ENCODE peak calls at places on chromosomes 7 and 10, in seven cellular contexts. One of them, this sample, is unnamed.

GRCh38 chr7:137978464-137979237 is 23.2 kb downstream of the CREB3L2 start:
- DNase-seq in prostate gland: no peak
- DNase-seq in Daoy: peak
- DNase-seq in CD4-positive, CD25-positive, alpha-beta regulatory T cell: no peak
- DNase-seq in kidney epithelial cell: peak
- DNase-seq in T-cell: no peak
- DNase-seq in nucleus accumbens: no peak
- DNase-seq in this sample: no peak

GRCh38 chr7:108442039-108442568 is 14.1 kb downstream of the NRCAM start:
- DNase-seq in kidney epithelial cell: peak
- DNase-seq in CD4-positive, CD25-positive, alpha-beta regulatory T cell: no peak
- DNase-seq in Daoy: peak
- DNase-seq in prostate gland: no peak
- DNase-seq in nucleus accumbens: no peak
- DNase-seq in T-cell: no peak
- DNase-seq in this sample: no peak

GRCh38 chr10:97731346-97732051 is 5.4 kb upstream of the ZFYVE27 start:
- DNase-seq in kidney epithelial cell: no peak
- DNase-seq in CD4-positive, CD25-positive, alpha-beta regulatory T cell: peak
- DNase-seq in prostate gland: peak
- DNase-seq in Daoy: peak
- DNase-seq in T-cell: no peak
- DNase-seq in nucleus accumbens: peak
- DNase-seq in this sample: no peak

GRCh38 chr7:155257482-155258232 is 40.0 kb upstream of the INSIG1 start:
- DNase-seq in prostate gland: peak
- DNase-seq in CD4-positive, CD25-positive, alpha-beta regulatory T cell: no peak
- DNase-seq in T-cell: no peak
- DNase-seq in Daoy: peak
- DNase-seq in kidney epithelial cell: no peak
- DNase-seq in nucleus accumbens: no peak
- DNase-seq in this sample: peak

GRCh38 chr10:70832852-70833542 is 17.2 kb downstream of the SGPL1 start:
- DNase-seq in Daoy: peak
- DNase-seq in nucleus accumbens: no peak
- DNase-seq in T-cell: no peak
- DNase-seq in CD4-positive, CD25-positive, alpha-beta regulatory T cell: no peak
- DNase-seq in prostate gland: no peak
- DNase-seq in kidney epithelial cell: peak
- DNase-seq in this sample: no peak

GRCh38 chr10:22386396-22386928 is 41.2 kb downstream of the SPAG6 start:
- DNase-seq in Daoy: no peak
- DNase-seq in nucleus accumbens: no peak
- DNase-seq in CD4-positive, CD25-positive, alpha-beta regulatory T cell: no peak
- DNase-seq in prostate gland: no peak
- DNase-seq in kidney epithelial cell: no peak
- DNase-seq in T-cell: no peak
- DNase-seq in this sample: no peak

GRCh38 chr10:63166742-63167258 is 33.7 kb downstream of the NRBF2 start:
- DNase-seq in T-cell: peak
- DNase-seq in nucleus accumbens: no peak
- DNase-seq in prostate gland: peak
- DNase-seq in Daoy: peak
- DNase-seq in CD4-positive, CD25-positive, alpha-beta regulatory T cell: peak
- DNase-seq in kidney epithelial cell: peak
- DNase-seq in this sample: no peak

GRCh38 chr7:104126411-104126841 is 81.4 kb downstream of the ORC5 start:
- DNase-seq in T-cell: no peak
- DNase-seq in prostate gland: no peak
- DNase-seq in kidney epithelial cell: no peak
- DNase-seq in Daoy: no peak
- DNase-seq in CD4-positive, CD25-positive, alpha-beta regulatory T cell: no peak
- DNase-seq in nucleus accumbens: no peak
- DNase-seq in this sample: no peak

GRCh38 chr10:68566955-68567354 is 6.8 kb downstream of the TET1 start:
- DNase-seq in prostate gland: no peak
- DNase-seq in kidney epithelial cell: no peak
- DNase-seq in T-cell: no peak
- DNase-seq in nucleus accumbens: no peak
- DNase-seq in CD4-positive, CD25-positive, alpha-beta regulatory T cell: no peak
- DNase-seq in Daoy: no peak
- DNase-seq in this sample: no peak

GRCh38 chr7:22885824-22886255 is 63.2 kb upstream of the TOMM7 start:
- DNase-seq in Daoy: no peak
- DNase-seq in prostate gland: no peak
- DNase-seq in CD4-positive, CD25-positive, alpha-beta regulatory T cell: peak
- DNase-seq in T-cell: peak
- DNase-seq in kidney epithelial cell: no peak
- DNase-seq in nucleus accumbens: no peak
- DNase-seq in this sample: no peak

GRCh38 chr7:47093254-47093798 is 488.6 kb downstream of the TNS3 start:
- DNase-seq in nucleus accumbens: no peak
- DNase-seq in Daoy: no peak
- DNase-seq in kidney epithelial cell: no peak
- DNase-seq in prostate gland: no peak
- DNase-seq in CD4-positive, CD25-positive, alpha-beta regulatory T cell: no peak
- DNase-seq in T-cell: no peak
- DNase-seq in this sample: no peak

GRCh38 chr7:158248816-158249215 is 338.8 kb downstream of the PTPRN2 start:
- DNase-seq in CD4-positive, CD25-positive, alpha-beta regulatory T cell: no peak
- DNase-seq in nucleus accumbens: no peak
- DNase-seq in kidney epithelial cell: no peak
- DNase-seq in T-cell: no peak
- DNase-seq in Daoy: no peak
- DNase-seq in prostate gland: no peak
- DNase-seq in this sample: peak

GRCh38 chr7:128074336-128074735 is 43.1 kb upstream of the LRRC4 start:
- DNase-seq in nucleus accumbens: no peak
- DNase-seq in T-cell: no peak
- DNase-seq in CD4-positive, CD25-positive, alpha-beta regulatory T cell: no peak
- DNase-seq in kidney epithelial cell: no peak
- DNase-seq in prostate gland: no peak
- DNase-seq in Daoy: no peak
- DNase-seq in this sample: no peak

GRCh38 chr10:117933036-117933435 is 113.7 kb downstream of the RAB11FIP2 start:
- DNase-seq in T-cell: no peak
- DNase-seq in Daoy: no peak
- DNase-seq in kidney epithelial cell: no peak
- DNase-seq in CD4-positive, CD25-positive, alpha-beta regulatory T cell: no peak
- DNase-seq in prostate gland: no peak
- DNase-seq in nucleus accumbens: no peak
- DNase-seq in this sample: no peak

GRCh38 chr10:88996927-88997326 is 6.3 kb downstream of the FAS start:
- DNase-seq in CD4-positive, CD25-positive, alpha-beta regulatory T cell: no peak
- DNase-seq in nucleus accumbens: no peak
- DNase-seq in Daoy: no peak
- DNase-seq in kidney epithelial cell: no peak
- DNase-seq in T-cell: no peak
- DNase-seq in prostate gland: no peak
- DNase-seq in this sample: no peak

GRCh38 chr10:89144836-89145235 is 62.3 kb downstream of the CH25H start:
- DNase-seq in Daoy: no peak
- DNase-seq in T-cell: no peak
- DNase-seq in kidney epithelial cell: no peak
- DNase-seq in CD4-positive, CD25-positive, alpha-beta regulatory T cell: no peak
- DNase-seq in nucleus accumbens: no peak
- DNase-seq in prostate gland: no peak
- DNase-seq in this sample: no peak

GRCh38 chr7:98191668-98192431 is 19.4 kb upstream of the BHLHA15 start:
- DNase-seq in T-cell: no peak
- DNase-seq in CD4-positive, CD25-positive, alpha-beta regulatory T cell: no peak
- DNase-seq in kidney epithelial cell: no peak
- DNase-seq in nucleus accumbens: no peak
- DNase-seq in Daoy: no peak
- DNase-seq in prostate gland: no peak
- DNase-seq in this sample: no peak

GRCh38 chr7:97307521-97308108 is 190.1 kb downstream of the SDHAF3 start:
- DNase-seq in Daoy: peak
- DNase-seq in CD4-positive, CD25-positive, alpha-beta regulatory T cell: no peak
- DNase-seq in T-cell: no peak
- DNase-seq in prostate gland: no peak
- DNase-seq in nucleus accumbens: no peak
- DNase-seq in kidney epithelial cell: no peak
- DNase-seq in this sample: no peak

GRCh38 chr7:109261781-109262180 is 692.1 kb downstream of the DNAJB9 start:
- DNase-seq in Daoy: no peak
- DNase-seq in kidney epithelial cell: no peak
- DNase-seq in nucleus accumbens: no peak
- DNase-seq in T-cell: no peak
- DNase-seq in CD4-positive, CD25-positive, alpha-beta regulatory T cell: no peak
- DNase-seq in prostate gland: no peak
- DNase-seq in this sample: no peak

GRCh38 chr10:125082881-125083575 is 77.3 kb downstream of the CTBP2 start:
- DNase-seq in CD4-positive, CD25-positive, alpha-beta regulatory T cell: no peak
- DNase-seq in T-cell: no peak
- DNase-seq in prostate gland: no peak
- DNase-seq in nucleus accumbens: no peak
- DNase-seq in kidney epithelial cell: no peak
- DNase-seq in Daoy: no peak
- DNase-seq in this sample: no peak

GRCh38 chr7:105760549-105761447 is 115.6 kb downstream of the ATXN7L1 start:
- DNase-seq in prostate gland: no peak
- DNase-seq in kidney epithelial cell: no peak
- DNase-seq in Daoy: no peak
- DNase-seq in T-cell: peak
- DNase-seq in nucleus accumbens: no peak
- DNase-seq in CD4-positive, CD25-positive, alpha-beta regulatory T cell: peak
- DNase-seq in this sample: no peak

GRCh38 chr7:13542451-13542850 is 447.0 kb downstream of the ETV1 start:
- DNase-seq in prostate gland: no peak
- DNase-seq in Daoy: no peak
- DNase-seq in T-cell: no peak
- DNase-seq in kidney epithelial cell: no peak
- DNase-seq in CD4-positive, CD25-positive, alpha-beta regulatory T cell: no peak
- DNase-seq in nucleus accumbens: no peak
- DNase-seq in this sample: no peak

GRCh38 chr7:29337628-29338116 is 143.1 kb downstream of the CHN2 start:
- DNase-seq in T-cell: peak
- DNase-seq in kidney epithelial cell: no peak
- DNase-seq in nucleus accumbens: no peak
- DNase-seq in prostate gland: no peak
- DNase-seq in CD4-positive, CD25-positive, alpha-beta regulatory T cell: no peak
- DNase-seq in Daoy: peak
- DNase-seq in this sample: no peak

GRCh38 chr7:100007887-100008286 is 7.5 kb upstream of the ZKSCAN1 start:
- DNase-seq in CD4-positive, CD25-positive, alpha-beta regulatory T cell: no peak
- DNase-seq in T-cell: no peak
- DNase-seq in kidney epithelial cell: no peak
- DNase-seq in nucleus accumbens: no peak
- DNase-seq in prostate gland: no peak
- DNase-seq in Daoy: no peak
- DNase-seq in this sample: no peak

GRCh38 chr10:78971094-78971682 is 97.6 kb upstream of the ZMIZ1 start:
- DNase-seq in CD4-positive, CD25-positive, alpha-beta regulatory T cell: no peak
- DNase-seq in Daoy: no peak
- DNase-seq in T-cell: no peak
- DNase-seq in kidney epithelial cell: no peak
- DNase-seq in nucleus accumbens: no peak
- DNase-seq in prostate gland: no peak
- DNase-seq in this sample: no peak

GRCh38 chr7:106864298-106865081 is 592 bp upstream of the PIK3CG start:
- DNase-seq in kidney epithelial cell: no peak
- DNase-seq in T-cell: no peak
- DNase-seq in prostate gland: no peak
- DNase-seq in nucleus accumbens: no peak
- DNase-seq in Daoy: no peak
- DNase-seq in CD4-positive, CD25-positive, alpha-beta regulatory T cell: no peak
- DNase-seq in this sample: no peak

GRCh38 chr7:146865696-146866095 is 749.1 kb downstream of the CNTNAP2 start:
- DNase-seq in CD4-positive, CD25-positive, alpha-beta regulatory T cell: no peak
- DNase-seq in kidney epithelial cell: no peak
- DNase-seq in Daoy: no peak
- DNase-seq in nucleus accumbens: no peak
- DNase-seq in T-cell: no peak
- DNase-seq in prostate gland: no peak
- DNase-seq in this sample: no peak

GRCh38 chr7:47497367-47498096 is 84.4 kb downstream of the TNS3 start:
- DNase-seq in kidney epithelial cell: no peak
- DNase-seq in T-cell: no peak
- DNase-seq in CD4-positive, CD25-positive, alpha-beta regulatory T cell: no peak
- DNase-seq in Daoy: no peak
- DNase-seq in nucleus accumbens: no peak
- DNase-seq in prostate gland: no peak
- DNase-seq in this sample: no peak

GRCh38 chr10:27072436-27073114 is 27.7 kb downstream of the ANKRD26 start:
- DNase-seq in nucleus accumbens: no peak
- DNase-seq in T-cell: no peak
- DNase-seq in Daoy: no peak
- DNase-seq in prostate gland: no peak
- DNase-seq in CD4-positive, CD25-positive, alpha-beta regulatory T cell: no peak
- DNase-seq in kidney epithelial cell: no peak
- DNase-seq in this sample: no peak

GRCh38 chr7:8035647-8036518 is 67.3 kb downstream of the GLCCI1 start:
- DNase-seq in kidney epithelial cell: peak
- DNase-seq in nucleus accumbens: no peak
- DNase-seq in Daoy: peak
- DNase-seq in T-cell: no peak
- DNase-seq in CD4-positive, CD25-positive, alpha-beta regulatory T cell: peak
- DNase-seq in prostate gland: no peak
- DNase-seq in this sample: no peak

GRCh38 chr7:154364156-154364555 is 312.0 kb downstream of the DPP6 start:
- DNase-seq in nucleus accumbens: no peak
- DNase-seq in Daoy: no peak
- DNase-seq in kidney epithelial cell: no peak
- DNase-seq in prostate gland: no peak
- DNase-seq in T-cell: no peak
- DNase-seq in CD4-positive, CD25-positive, alpha-beta regulatory T cell: no peak
- DNase-seq in this sample: no peak

GRCh38 chr10:15433850-15434537 is 62.9 kb upstream of the FAM171A1 start:
- DNase-seq in nucleus accumbens: no peak
- DNase-seq in kidney epithelial cell: no peak
- DNase-seq in Daoy: peak
- DNase-seq in prostate gland: peak
- DNase-seq in T-cell: no peak
- DNase-seq in CD4-positive, CD25-positive, alpha-beta regulatory T cell: peak
- DNase-seq in this sample: no peak